ENCODE peak calls at places on chromosomes 1 and 21, in eight cellular contexts. One of them, this sample, is unnamed.

GRCh38 chr1:4605158-4605557 is 49.3 kb upstream of the AJAP1 start:
- DNase-seq in aorta: no peak
- DNase-seq in substantia nigra: no peak
- DNase-seq in endothelial cell: no peak
- DNase-seq in endothelial cell of umbilical vein: no peak
- DNase-seq in A673: no peak
- DNase-seq in DMS153: no peak
- DNase-seq in activated CD4-positive, alpha-beta T cell treated with anti-CD3 and anti-CD28 coated beads for 36 hours: no peak
- DNase-seq in this sample: no peak

GRCh38 chr1:5619469-5619868 is 372.8 kb downstream of the NPHP4 start:
- DNase-seq in aorta: no peak
- DNase-seq in DMS153: no peak
- DNase-seq in endothelial cell: no peak
- DNase-seq in activated CD4-positive, alpha-beta T cell treated with anti-CD3 and anti-CD28 coated beads for 36 hours: no peak
- DNase-seq in substantia nigra: no peak
- DNase-seq in A673: no peak
- DNase-seq in endothelial cell of umbilical vein: no peak
- DNase-seq in this sample: no peak

GRCh38 chr21:39675595-39675994 is 62.9 kb downstream of the B3GALT5 start:
- DNase-seq in aorta: no peak
- DNase-seq in endothelial cell: no peak
- DNase-seq in A673: no peak
- DNase-seq in DMS153: no peak
- DNase-seq in endothelial cell of umbilical vein: no peak
- DNase-seq in activated CD4-positive, alpha-beta T cell treated with anti-CD3 and anti-CD28 coated beads for 36 hours: no peak
- DNase-seq in substantia nigra: no peak
- DNase-seq in this sample: no peak

GRCh38 chr1:213988639-213989070 is 882 bp downstream of the PROX1 start:
- DNase-seq in activated CD4-positive, alpha-beta T cell treated with anti-CD3 and anti-CD28 coated beads for 36 hours: no peak
- DNase-seq in A673: no peak
- DNase-seq in DMS153: peak
- DNase-seq in endothelial cell: no peak
- DNase-seq in substantia nigra: no peak
- DNase-seq in endothelial cell of umbilical vein: no peak
- DNase-seq in aorta: peak
- DNase-seq in this sample: no peak

GRCh38 chr1:19684677-19685076 is 20.0 kb downstream of the HTR6 start:
- DNase-seq in endothelial cell: no peak
- DNase-seq in aorta: no peak
- DNase-seq in endothelial cell of umbilical vein: no peak
- DNase-seq in A673: no peak
- DNase-seq in activated CD4-positive, alpha-beta T cell treated with anti-CD3 and anti-CD28 coated beads for 36 hours: no peak
- DNase-seq in substantia nigra: no peak
- DNase-seq in DMS153: no peak
- DNase-seq in this sample: no peak

GRCh38 chr1:8939362-8939995 is 6.2 kb upstream of the CA6 start:
- DNase-seq in endothelial cell of umbilical vein: no peak
- DNase-seq in DMS153: no peak
- DNase-seq in activated CD4-positive, alpha-beta T cell treated with anti-CD3 and anti-CD28 coated beads for 36 hours: no peak
- DNase-seq in A673: no peak
- DNase-seq in aorta: no peak
- DNase-seq in endothelial cell: no peak
- DNase-seq in substantia nigra: no peak
- DNase-seq in this sample: no peak

GRCh38 chr1:34865981-34866761 is 6.6 kb upstream of the SMIM12 start:
- DNase-seq in endothelial cell: peak
- DNase-seq in aorta: peak
- DNase-seq in A673: peak
- DNase-seq in endothelial cell of umbilical vein: peak
- DNase-seq in substantia nigra: peak
- DNase-seq in activated CD4-positive, alpha-beta T cell treated with anti-CD3 and anti-CD28 coated beads for 36 hours: peak
- DNase-seq in DMS153: peak
- DNase-seq in this sample: peak

GRCh38 chr1:231940721-231941120 is 314.1 kb downstream of the DISC1 start:
- DNase-seq in activated CD4-positive, alpha-beta T cell treated with anti-CD3 and anti-CD28 coated beads for 36 hours: no peak
- DNase-seq in aorta: no peak
- DNase-seq in endothelial cell of umbilical vein: no peak
- DNase-seq in endothelial cell: no peak
- DNase-seq in substantia nigra: no peak
- DNase-seq in DMS153: no peak
- DNase-seq in A673: peak
- DNase-seq in this sample: no peak

GRCh38 chr1:246383217-246383616 is 123.9 kb downstream of the SMYD3 start:
- DNase-seq in aorta: no peak
- DNase-seq in DMS153: no peak
- DNase-seq in activated CD4-positive, alpha-beta T cell treated with anti-CD3 and anti-CD28 coated beads for 36 hours: no peak
- DNase-seq in substantia nigra: no peak
- DNase-seq in endothelial cell of umbilical vein: no peak
- DNase-seq in A673: no peak
- DNase-seq in endothelial cell: no peak
- DNase-seq in this sample: no peak

GRCh38 chr1:57232500-57232899 is 191.4 kb downstream of the DAB1 start:
- DNase-seq in A673: peak
- DNase-seq in substantia nigra: no peak
- DNase-seq in endothelial cell: no peak
- DNase-seq in endothelial cell of umbilical vein: no peak
- DNase-seq in aorta: no peak
- DNase-seq in DMS153: no peak
- DNase-seq in activated CD4-positive, alpha-beta T cell treated with anti-CD3 and anti-CD28 coated beads for 36 hours: no peak
- DNase-seq in this sample: no peak

GRCh38 chr1:203210350-203210749 is 19.1 kb downstream of the CHIT1 start:
- DNase-seq in DMS153: no peak
- DNase-seq in aorta: no peak
- DNase-seq in endothelial cell: no peak
- DNase-seq in substantia nigra: no peak
- DNase-seq in A673: no peak
- DNase-seq in activated CD4-positive, alpha-beta T cell treated with anti-CD3 and anti-CD28 coated beads for 36 hours: no peak
- DNase-seq in endothelial cell of umbilical vein: no peak
- DNase-seq in this sample: no peak

GRCh38 chr1:182507685-182508084 is 57.7 kb downstream of the RGSL1 start:
- DNase-seq in endothelial cell: no peak
- DNase-seq in substantia nigra: no peak
- DNase-seq in A673: no peak
- DNase-seq in activated CD4-positive, alpha-beta T cell treated with anti-CD3 and anti-CD28 coated beads for 36 hours: no peak
- DNase-seq in DMS153: no peak
- DNase-seq in endothelial cell of umbilical vein: no peak
- DNase-seq in aorta: no peak
- DNase-seq in this sample: no peak

GRCh38 chr1:156495401-156496140 is 5.0 kb downstream of the MEF2D start:
- DNase-seq in DMS153: no peak
- DNase-seq in A673: no peak
- DNase-seq in aorta: peak
- DNase-seq in endothelial cell: no peak
- DNase-seq in activated CD4-positive, alpha-beta T cell treated with anti-CD3 and anti-CD28 coated beads for 36 hours: no peak
- DNase-seq in endothelial cell of umbilical vein: no peak
- DNase-seq in substantia nigra: no peak
- DNase-seq in this sample: no peak

GRCh38 chr1:21311016-21311415 is 20.8 kb upstream of the ECE1 start:
- DNase-seq in endothelial cell of umbilical vein: no peak
- DNase-seq in A673: no peak
- DNase-seq in DMS153: no peak
- DNase-seq in aorta: no peak
- DNase-seq in activated CD4-positive, alpha-beta T cell treated with anti-CD3 and anti-CD28 coated beads for 36 hours: no peak
- DNase-seq in endothelial cell: no peak
- DNase-seq in substantia nigra: peak
- DNase-seq in this sample: peak

GRCh38 chr1:36523850-36524249 is 41.1 kb upstream of the CSF3R start:
- DNase-seq in activated CD4-positive, alpha-beta T cell treated with anti-CD3 and anti-CD28 coated beads for 36 hours: peak
- DNase-seq in A673: no peak
- DNase-seq in aorta: no peak
- DNase-seq in substantia nigra: no peak
- DNase-seq in DMS153: no peak
- DNase-seq in endothelial cell of umbilical vein: no peak
- DNase-seq in endothelial cell: no peak
- DNase-seq in this sample: no peak

GRCh38 chr1:223189903-223190724 is 47.1 kb upstream of the TLR5 start:
- DNase-seq in substantia nigra: no peak
- DNase-seq in endothelial cell of umbilical vein: no peak
- DNase-seq in endothelial cell: no peak
- DNase-seq in activated CD4-positive, alpha-beta T cell treated with anti-CD3 and anti-CD28 coated beads for 36 hours: peak
- DNase-seq in DMS153: no peak
- DNase-seq in A673: no peak
- DNase-seq in aorta: no peak
- DNase-seq in this sample: no peak

GRCh38 chr1:100164226-100164625 is 13.8 kb downstream of the LRRC39 start:
- DNase-seq in endothelial cell: no peak
- DNase-seq in activated CD4-positive, alpha-beta T cell treated with anti-CD3 and anti-CD28 coated beads for 36 hours: no peak
- DNase-seq in substantia nigra: no peak
- DNase-seq in DMS153: no peak
- DNase-seq in endothelial cell of umbilical vein: no peak
- DNase-seq in A673: peak
- DNase-seq in aorta: no peak
- DNase-seq in this sample: no peak

GRCh38 chr1:147822292-147822691 is 61.9 kb upstream of the GJA5 start:
- DNase-seq in endothelial cell of umbilical vein: peak
- DNase-seq in DMS153: no peak
- DNase-seq in substantia nigra: no peak
- DNase-seq in aorta: no peak
- DNase-seq in activated CD4-positive, alpha-beta T cell treated with anti-CD3 and anti-CD28 coated beads for 36 hours: no peak
- DNase-seq in endothelial cell: no peak
- DNase-seq in A673: no peak
- DNase-seq in this sample: no peak

GRCh38 chr1:10539411-10540043 is 64.8 kb downstream of the PEX14 start:
- DNase-seq in activated CD4-positive, alpha-beta T cell treated with anti-CD3 and anti-CD28 coated beads for 36 hours: no peak
- DNase-seq in DMS153: no peak
- DNase-seq in endothelial cell of umbilical vein: no peak
- DNase-seq in substantia nigra: no peak
- DNase-seq in A673: no peak
- DNase-seq in aorta: no peak
- DNase-seq in endothelial cell: no peak
- DNase-seq in this sample: no peak

GRCh38 chr1:107739651-107740050 is 225.3 kb downstream of the VAV3 start:
- DNase-seq in endothelial cell of umbilical vein: no peak
- DNase-seq in aorta: no peak
- DNase-seq in endothelial cell: no peak
- DNase-seq in DMS153: no peak
- DNase-seq in substantia nigra: no peak
- DNase-seq in activated CD4-positive, alpha-beta T cell treated with anti-CD3 and anti-CD28 coated beads for 36 hours: no peak
- DNase-seq in A673: no peak
- DNase-seq in this sample: no peak

GRCh38 chr1:25718738-25719137 is 81.3 kb upstream of the SELENON start:
- DNase-seq in endothelial cell of umbilical vein: no peak
- DNase-seq in DMS153: no peak
- DNase-seq in endothelial cell: no peak
- DNase-seq in activated CD4-positive, alpha-beta T cell treated with anti-CD3 and anti-CD28 coated beads for 36 hours: no peak
- DNase-seq in aorta: no peak
- DNase-seq in A673: no peak
- DNase-seq in substantia nigra: no peak
- DNase-seq in this sample: no peak

GRCh38 chr1:14742181-14742980 is 143.9 kb downstream of the KAZN start:
- DNase-seq in endothelial cell of umbilical vein: no peak
- DNase-seq in DMS153: peak
- DNase-seq in substantia nigra: no peak
- DNase-seq in A673: peak
- DNase-seq in activated CD4-positive, alpha-beta T cell treated with anti-CD3 and anti-CD28 coated beads for 36 hours: no peak
- DNase-seq in endothelial cell: no peak
- DNase-seq in aorta: no peak
- DNase-seq in this sample: no peak

GRCh38 chr1:248923932-248924331 is 17.9 kb downstream of the PGBD2 start:
- DNase-seq in activated CD4-positive, alpha-beta T cell treated with anti-CD3 and anti-CD28 coated beads for 36 hours: no peak
- DNase-seq in substantia nigra: no peak
- DNase-seq in endothelial cell of umbilical vein: no peak
- DNase-seq in DMS153: no peak
- DNase-seq in A673: no peak
- DNase-seq in endothelial cell: no peak
- DNase-seq in aorta: no peak
- DNase-seq in this sample: no peak

GRCh38 chr21:45970674-45971486 is 10.7 kb upstream of the COL6A1 start:
- DNase-seq in endothelial cell: peak
- DNase-seq in substantia nigra: no peak
- DNase-seq in DMS153: no peak
- DNase-seq in A673: peak
- DNase-seq in aorta: peak
- DNase-seq in endothelial cell of umbilical vein: peak
- DNase-seq in activated CD4-positive, alpha-beta T cell treated with anti-CD3 and anti-CD28 coated beads for 36 hours: peak
- DNase-seq in this sample: no peak

GRCh38 chr1:217857061-217857460 is 225.9 kb downstream of the SPATA17 start:
- DNase-seq in substantia nigra: no peak
- DNase-seq in DMS153: no peak
- DNase-seq in aorta: no peak
- DNase-seq in endothelial cell of umbilical vein: no peak
- DNase-seq in endothelial cell: no peak
- DNase-seq in activated CD4-positive, alpha-beta T cell treated with anti-CD3 and anti-CD28 coated beads for 36 hours: no peak
- DNase-seq in A673: peak
- DNase-seq in this sample: no peak

GRCh38 chr1:34790985-34791384 is 1.8 kb upstream of the GJA4 start:
- DNase-seq in aorta: no peak
- DNase-seq in DMS153: no peak
- DNase-seq in substantia nigra: no peak
- DNase-seq in endothelial cell of umbilical vein: no peak
- DNase-seq in endothelial cell: no peak
- DNase-seq in activated CD4-positive, alpha-beta T cell treated with anti-CD3 and anti-CD28 coated beads for 36 hours: no peak
- DNase-seq in A673: no peak
- DNase-seq in this sample: no peak

GRCh38 chr1:87833158-87833557 is 504.5 kb downstream of the LMO4 start:
- DNase-seq in aorta: no peak
- DNase-seq in endothelial cell of umbilical vein: no peak
- DNase-seq in A673: no peak
- DNase-seq in activated CD4-positive, alpha-beta T cell treated with anti-CD3 and anti-CD28 coated beads for 36 hours: no peak
- DNase-seq in endothelial cell: no peak
- DNase-seq in substantia nigra: no peak
- DNase-seq in DMS153: no peak
- DNase-seq in this sample: no peak

GRCh38 chr1:151790940-151791651 is 796 bp upstream of the TDRKH start:
- DNase-seq in endothelial cell: peak
- DNase-seq in substantia nigra: no peak
- DNase-seq in DMS153: no peak
- DNase-seq in aorta: no peak
- DNase-seq in A673: no peak
- DNase-seq in endothelial cell of umbilical vein: peak
- DNase-seq in activated CD4-positive, alpha-beta T cell treated with anti-CD3 and anti-CD28 coated beads for 36 hours: peak
- DNase-seq in this sample: no peak

GRCh38 chr1:41811051-41811795 is 107.5 kb downstream of the HIVEP3 start:
- DNase-seq in aorta: no peak
- DNase-seq in endothelial cell of umbilical vein: no peak
- DNase-seq in DMS153: no peak
- DNase-seq in A673: peak
- DNase-seq in substantia nigra: no peak
- DNase-seq in activated CD4-positive, alpha-beta T cell treated with anti-CD3 and anti-CD28 coated beads for 36 hours: peak
- DNase-seq in endothelial cell: no peak
- DNase-seq in this sample: no peak

GRCh38 chr1:21020151-21020550 is 156.5 kb downstream of the EIF4G3 start:
- DNase-seq in endothelial cell of umbilical vein: no peak
- DNase-seq in aorta: no peak
- DNase-seq in DMS153: no peak
- DNase-seq in endothelial cell: no peak
- DNase-seq in substantia nigra: no peak
- DNase-seq in activated CD4-positive, alpha-beta T cell treated with anti-CD3 and anti-CD28 coated beads for 36 hours: no peak
- DNase-seq in A673: no peak
- DNase-seq in this sample: no peak

GRCh38 chr1:208944981-208945451 is 638.5 kb upstream of the CAMK1G start:
- DNase-seq in endothelial cell of umbilical vein: peak
- DNase-seq in endothelial cell: no peak
- DNase-seq in activated CD4-positive, alpha-beta T cell treated with anti-CD3 and anti-CD28 coated beads for 36 hours: no peak
- DNase-seq in A673: no peak
- DNase-seq in aorta: no peak
- DNase-seq in DMS153: no peak
- DNase-seq in substantia nigra: no peak
- DNase-seq in this sample: no peak

GRCh38 chr1:90561926-90562325 is 155.2 kb downstream of the BARHL2 start:
- DNase-seq in endothelial cell: no peak
- DNase-seq in aorta: no peak
- DNase-seq in A673: peak
- DNase-seq in endothelial cell of umbilical vein: no peak
- DNase-seq in DMS153: no peak
- DNase-seq in substantia nigra: no peak
- DNase-seq in activated CD4-positive, alpha-beta T cell treated with anti-CD3 and anti-CD28 coated beads for 36 hours: no peak
- DNase-seq in this sample: no peak

GRCh38 chr1:32868806-32869455 is 1.8 kb downstream of the FNDC5 start:
- DNase-seq in endothelial cell: no peak
- DNase-seq in activated CD4-positive, alpha-beta T cell treated with anti-CD3 and anti-CD28 coated beads for 36 hours: no peak
- DNase-seq in substantia nigra: no peak
- DNase-seq in aorta: peak
- DNase-seq in DMS153: no peak
- DNase-seq in endothelial cell of umbilical vein: no peak
- DNase-seq in A673: no peak
- DNase-seq in this sample: no peak

GRCh38 chr1:203057831-203058673 is 27.8 kb downstream of the MYOG start:
- DNase-seq in activated CD4-positive, alpha-beta T cell treated with anti-CD3 and anti-CD28 coated beads for 36 hours: no peak
- DNase-seq in substantia nigra: no peak
- DNase-seq in endothelial cell: no peak
- DNase-seq in aorta: no peak
- DNase-seq in DMS153: no peak
- DNase-seq in endothelial cell of umbilical vein: no peak
- DNase-seq in A673: peak
- DNase-seq in this sample: no peak

This sample was measured in anterior cingulate cortex.